ENCODE peak calls at places on chromosomes 4 and X, in five cellular contexts. M is right atrium auricular region; R is CD8-positive, alpha-beta T cell; E is testis; Z is PC-3. O is an unnamed sample.

GRCh38 chr4:139605516-139605915 is 49.5 kb upstream of the SETD7 start:
- DNase-seq in Z (no peak), E (no peak), M (no peak), R (no peak), O (no peak)

GRCh38 chr4:110480031-110480549 is 4.1 kb downstream of the ENPEP start:
- DNase-seq in R (no peak), E (no peak), M (no peak), Z (peak), O (no peak)

GRCh38 chr4:38488891-38489861 is 174.8 kb upstream of the KLF3 start:
- DNase-seq in E (no peak), R (no peak), Z (no peak), M (no peak), O (peak)

GRCh38 chr4:24003926-24004325 is 114.1 kb upstream of the PPARGC1A start:
- DNase-seq in E (no peak), R (no peak), Z (no peak), M (no peak), O (no peak)

GRCh38 chr4:66331761-66332160 is 661.5 kb upstream of the EPHA5 start:
- DNase-seq in Z (no peak), M (no peak), E (no peak), R (no peak), O (no peak)

GRCh38 chr4:184382189-184382846 is 92.0 kb downstream of the IRF2 start:
- DNase-seq in E (no peak), Z (no peak), R (no peak), M (no peak), O (no peak)

GRCh38 chrX:3230496-3230895 is 116.0 kb downstream of the MXRA5 start:
- DNase-seq in Z (no peak), R (no peak), E (no peak), M (no peak), O (no peak)

GRCh38 chr4:20359692-20360091 is 108.0 kb downstream of the SLIT2 start:
- DNase-seq in R (no peak), M (no peak), E (no peak), Z (no peak), O (no peak)

GRCh38 chr4:84158670-84159069 is 340.4 kb downstream of the NKX6-1 start:
- DNase-seq in M (no peak), E (no peak), Z (no peak), R (no peak), O (no peak)

GRCh38 chrX:112761239-112762207 is 79.1 kb downstream of the AMOT start:
- DNase-seq in E (no peak), M (no peak), R (no peak), Z (no peak), O (no peak)

GRCh38 chr4:126630171-126630570 is 1002.6 kb upstream of the INTU start:
- DNase-seq in M (no peak), E (peak), Z (no peak), R (no peak), O (no peak)

GRCh38 chr4:173507471-173508385 is 22.3 kb downstream of the HAND2 start:
- DNase-seq in M (peak), Z (no peak), E (no peak), R (no peak), O (no peak)

GRCh38 chr4:139455187-139455586 is 1.3 kb downstream of the RAB33B start:
- DNase-seq in E (no peak), M (no peak), R (no peak), Z (no peak), O (no peak)

GRCh38 chrX:136589966-136590365 is 58.0 kb downstream of the VGLL1 start:
- DNase-seq in M (no peak), Z (peak), R (no peak), E (no peak), O (no peak)

GRCh38 chr4:153205028-153205648 is 895 bp downstream of the TRIM2 start:
- DNase-seq in M (no peak), R (peak), E (no peak), Z (peak), O (no peak)

GRCh38 chr4:70544279-70544870 is 26.0 kb downstream of the AMTN start:
- DNase-seq in E (no peak), Z (peak), M (no peak), R (no peak), O (no peak)

GRCh38 chrX:3699841-3700381 is 13.5 kb downstream of the PRKX start:
- DNase-seq in E (no peak), M (no peak), Z (no peak), R (no peak), O (no peak)

GRCh38 chr4:3436798-3437581 is 4.8 kb upstream of the HGFAC start:
- DNase-seq in R (no peak), M (no peak), E (no peak), Z (peak), O (no peak)

GRCh38 chr4:84050014-84050413 is 449.1 kb downstream of the NKX6-1 start:
- DNase-seq in Z (peak), M (no peak), E (no peak), R (no peak), O (no peak)

GRCh38 chrX:121869876-121870477 is 822.6 kb downstream of the GLUD2 start:
- DNase-seq in M (no peak), Z (no peak), R (no peak), E (no peak), O (no peak)

GRCh38 chr4:93659629-93660028 is 168.9 kb upstream of the ATOH1 start:
- DNase-seq in E (no peak), Z (peak), M (no peak), R (no peak), O (no peak)

GRCh38 chrX:12779534-12779933 is 11.7 kb upstream of the PRPS2 start:
- DNase-seq in R (no peak), M (no peak), Z (no peak), E (no peak), O (no peak)
- TF ChIP-seq CTCF in R (no peak), M (no peak), Z (no peak), E (no peak), O (no peak)

GRCh38 chr4:99998062-99998880 is 48.2 kb upstream of the H2AZ1 start:
- DNase-seq in M (no peak), R (no peak), E (no peak), Z (peak), O (no peak)
- TF ChIP-seq CTCF in M (no peak), R (no peak), E (no peak), Z (peak), O (peak)

DNA sequence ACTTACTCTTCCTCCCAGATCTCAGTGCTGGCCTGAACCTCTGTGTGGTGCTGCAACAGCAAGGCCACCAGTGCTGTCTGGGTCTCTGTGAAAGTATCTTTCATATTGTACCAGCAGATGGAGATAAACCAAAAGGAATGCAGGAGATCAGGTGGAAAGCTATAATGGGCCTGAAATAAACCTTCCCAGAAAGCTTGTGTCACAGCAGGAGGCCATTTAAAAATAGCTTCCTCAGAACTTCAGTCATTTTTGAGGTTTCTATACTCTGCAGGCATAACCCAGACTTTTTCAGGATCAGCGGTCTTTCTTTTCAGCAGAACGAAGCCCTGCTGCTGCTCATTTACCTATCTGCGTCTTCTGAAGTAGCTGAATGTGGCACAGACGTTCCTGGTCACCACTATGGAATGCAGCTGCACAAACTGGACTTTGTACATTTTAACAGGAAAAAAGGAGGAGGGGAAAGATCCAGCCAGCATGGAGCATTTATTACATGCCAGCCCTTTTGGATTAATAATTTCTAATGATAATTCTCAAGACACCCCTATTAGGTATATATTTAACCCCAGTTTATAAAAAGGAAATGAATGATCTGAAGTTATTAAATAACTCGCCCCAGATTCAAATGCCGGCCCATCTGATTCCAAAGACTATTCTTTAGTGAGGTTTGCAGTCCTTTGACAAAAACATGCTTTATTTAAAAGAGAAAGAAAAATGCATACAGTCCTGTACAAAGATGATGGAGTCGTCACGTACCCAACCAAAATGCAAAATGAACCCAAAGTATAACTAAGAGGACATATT is 119.7 kb downstream of the NFKB1 start:
- DNase-seq in Z (peak), M (no peak), R (no peak), E (peak), O (no peak)
- TF ChIP-seq CTCF in Z (peak), M (peak), R (peak), E (peak), O (peak)

DNA sequence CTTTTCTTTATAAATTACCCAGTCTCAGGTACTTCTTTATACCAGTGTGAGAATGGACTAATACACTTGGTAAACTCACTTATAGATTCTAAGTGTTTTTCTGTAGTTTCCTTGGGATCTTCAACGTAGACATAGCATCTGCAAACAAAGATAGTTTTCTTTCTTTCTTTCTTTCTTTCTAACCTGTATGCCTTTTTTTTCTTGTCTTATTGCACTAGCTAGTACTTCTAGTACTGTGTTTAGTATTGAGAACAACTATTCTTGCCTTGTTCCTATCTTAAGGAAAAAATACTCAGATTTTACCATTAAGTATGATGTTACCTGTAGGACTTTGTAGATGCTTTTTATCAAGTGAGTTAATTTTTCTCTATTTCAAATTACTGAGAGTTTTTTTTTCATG is 102.2 kb downstream of the EDA start:
- DNase-seq in E (no peak), M (no peak), Z (no peak), R (no peak), O (no peak)
- TF ChIP-seq CTCF in E (no peak), M (no peak), Z (no peak), R (no peak), O (no peak)